ENCODE peak calls at places on chromosomes 13 and 19, in ten cellular contexts. M is prostate gland; T is activated CD4-positive, alpha-beta T cell treated with anti-CD3 and anti-CD28 coated beads, Interleukin-2, amount 50 U/mL, for 24 hours; R is NCI-H2171; Q is NCI-H187; J is neuronal stem cell; Z is stromal cell of bone marrow; Y is left colon; D is stimulated activated CD8-positive, alpha-beta memory T cell treated with anti-CD3 and anti-CD28 coated beads, Interleukin-4, amount 100 ng/mL, for 4 hours; E is IMR-90. X is an unnamed sample.
A peak's percentile ranks its signal among the peaks of the same experiment; 100 is the strongest.

GRCh38 chr19:318509-318774 is 26.2 kb downstream of the MIER2 start:
- DNase-seq in M (no peak), T (no peak), R (no peak), Q (no peak), J (no peak), Z (no peak), Y (no peak), D (no peak), E (no peak), X (no peak)

GRCh38 chr13:39506559-39507390 is 96.2 kb downstream of the LHFPL6 start:
- DNase-seq in M (peak; percentile 5), T (no peak), R (no peak), Q (no peak), J (no peak), Z (no peak), Y (no peak), D (no peak), E (peak; percentile 72), X (no peak)

GRCh38 chr13:92196566-92197256 is 798.3 kb downstream of the GPC5 start:
- DNase-seq in M (no peak), T (no peak), R (peak; percentile 56), Q (no peak), J (no peak), Z (no peak), Y (no peak), D (no peak), E (peak; percentile 2), X (no peak)

GRCh38 chr13:100584901-100585300 is 3.7 kb downstream of the GGACT start:
- DNase-seq in M (no peak), T (no peak), R (no peak), Q (no peak), J (no peak), Z (peak; percentile 14), Y (no peak), D (no peak), E (no peak), X (no peak)

GRCh38 chr19:33377586-33378475 is 4.3 kb downstream of the CEBPG start:
- DNase-seq in M (no peak), T (no peak), R (no peak), Q (no peak), J (no peak), Z (no peak), Y (no peak), D (no peak), E (no peak), X (no peak)

GRCh38 chr19:15463865-15464371 is 426 bp downstream of the RASAL3 start:
- DNase-seq in M (no peak), T (peak; percentile 54), R (no peak), Q (no peak), J (no peak), Z (no peak), Y (no peak), D (peak; percentile 57), E (no peak), X (peak; percentile 90)

GRCh38 chr19:28313633-28314032 is 899.3 kb downstream of the UQCRFS1 start:
- DNase-seq in M (no peak), T (no peak), R (no peak), Q (no peak), J (no peak), Z (peak; percentile 62), Y (no peak), D (no peak), E (peak; percentile 17), X (no peak)

GRCh38 chr13:84446972-84447700 is 564.9 kb upstream of the SLITRK1 start:
- DNase-seq in M (no peak), T (no peak), R (peak; percentile 45), Q (no peak), J (no peak), Z (no peak), Y (no peak), D (no peak), E (no peak), X (no peak)

GRCh38 chr19:1833540-1833939 is 14.7 kb downstream of the REXO1 start:
- DNase-seq in M (no peak), T (no peak), R (no peak), Q (no peak), J (no peak), Z (no peak), Y (no peak), D (no peak), E (no peak), X (no peak)

GRCh38 chr19:13803038-13803437 is 7.8 kb downstream of the ZSWIM4 start:
- DNase-seq in M (peak; percentile 68), T (no peak), R (no peak), Q (no peak), J (no peak), Z (no peak), Y (no peak), D (no peak), E (no peak), X (no peak)

X was measured in Peyer's patch.